ENCODE peak calls at places on chromosomes 12 and 14, in nine cellular contexts. B is right atrium auricular region, G is body of pancreas, J is mesenchymal stem cell, A is AG04450, M is HepG2, F is psoas muscle, O is GM12878, R is iPS DF 6.9. H is an unnamed sample.

GRCh38 chr14:75374911-75375310 is 52.9 kb upstream of the JDP2 start:
- DNase-seq in R (no peak), M (no peak), B (no peak), J (no peak), F (no peak), G (no peak), O (no peak), A (no peak), H (no peak)

GRCh38 chr12:65881965-65882413 is 57.7 kb downstream of the HMGA2 start:
- DNase-seq in A (no peak), G (peak; percentile 75), J (no peak), F (peak; percentile 91), R (no peak), O (no peak), B (peak; percentile 88), M (no peak), H (no peak)

GRCh38 chr12:115810166-115810565 is 467.3 kb downstream of the MED13L start:
- DNase-seq in R (no peak), M (no peak), B (no peak), A (no peak), J (no peak), F (no peak), G (peak; percentile 17), O (no peak), H (no peak)

GRCh38 chr12:55019784-55020183 is at the start of gene NEUROD4:
- DNase-seq in R (peak; percentile 89), J (peak; percentile 60), M (peak; percentile 30), B (no peak), G (peak; percentile 59), O (no peak), F (peak; percentile 54), A (peak; percentile 3), H (peak; percentile 20)

GRCh38 chr14:100532916-100533630 is 54.1 kb downstream of the BEGAIN start:
- DNase-seq in R (no peak), M (no peak), G (peak; percentile 91), O (no peak), A (peak; percentile 10), B (peak; percentile 54), F (peak; percentile 53), J (no peak), H (peak; percentile 4)

GRCh38 chr12:55927588-55928502 is at the start of gene PYM1:
- DNase-seq in A (no peak), M (peak; percentile 89), R (peak; percentile 88), F (peak; percentile 85), B (peak; percentile 93), G (peak; percentile 92), O (peak; percentile 76), J (peak; percentile 80), H (peak; percentile 28)

GRCh38 chr12:13436696-13437391 is 240.3 kb downstream of the EMP1 start:
- DNase-seq in F (no peak), M (no peak), B (peak; percentile 78), G (peak; percentile 49), R (no peak), O (no peak), A (no peak), J (peak; percentile 6), H (no peak)

GRCh38 chr12:131827961-131828534 is at the start of gene MMP17:
- DNase-seq in F (peak; percentile 79), G (no peak), A (no peak), J (peak; percentile 69), O (no peak), B (no peak), R (no peak), M (no peak), H (peak; percentile 27)

GRCh38 chr12:113077859-113078256 is 21.3 kb downstream of the DTX1 start:
- DNase-seq in F (peak; percentile 33), J (no peak), R (no peak), B (no peak), O (no peak), A (no peak), M (no peak), G (no peak), H (no peak)
- H3K4me3 ChIP-seq in F (no peak overlapping the region), J (no peak overlapping the region), R (peak overlapping the region; percentile 37), B (no peak overlapping the region), O (no peak overlapping the region), A (no peak overlapping the region), M (no peak overlapping the region), G (no peak overlapping the region), H (no peak overlapping the region)

GRCh38 chr12:70351076-70351475 is 15.0 kb upstream of the KCNMB4 start:
- DNase-seq in M (no peak), R (no peak), A (no peak), B (no peak), O (no peak), F (no peak), G (no peak), J (no peak), H (no peak)

GRCh38 chr12:70353780-70354640 is 12.1 kb upstream of the KCNMB4 start:
- DNase-seq in A (no peak), B (no peak), O (no peak), F (no peak), M (no peak), R (no peak), G (no peak), J (no peak), H (no peak)

GRCh38 chr12:70355972-70356371 is 10.1 kb upstream of the KCNMB4 start:
- DNase-seq in F (no peak), G (no peak), B (no peak), M (no peak), J (no peak), A (no peak), R (no peak), O (no peak), H (no peak)

GRCh38 chr12:70359458-70360197 is 6.5 kb upstream of the KCNMB4 start:
- DNase-seq in B (no peak), A (no peak), O (no peak), J (no peak), M (no peak), G (no peak), R (no peak), F (no peak), H (no peak)

GRCh38 chr12:70354777-70355176 is 11.3 kb upstream of the KCNMB4 start:
- DNase-seq in R (no peak), A (no peak), J (no peak), G (no peak), F (no peak), M (no peak), O (no peak), B (no peak), H (no peak)
- H3K27ac ChIP-seq in R (no peak overlapping the region), A (no peak overlapping the region), J (no peak overlapping the region), G (no peak overlapping the region), F (no peak overlapping the region), M (no peak overlapping the region), O (no peak overlapping the region), B (no peak overlapping the region), H (no peak overlapping the region)

DNA sequence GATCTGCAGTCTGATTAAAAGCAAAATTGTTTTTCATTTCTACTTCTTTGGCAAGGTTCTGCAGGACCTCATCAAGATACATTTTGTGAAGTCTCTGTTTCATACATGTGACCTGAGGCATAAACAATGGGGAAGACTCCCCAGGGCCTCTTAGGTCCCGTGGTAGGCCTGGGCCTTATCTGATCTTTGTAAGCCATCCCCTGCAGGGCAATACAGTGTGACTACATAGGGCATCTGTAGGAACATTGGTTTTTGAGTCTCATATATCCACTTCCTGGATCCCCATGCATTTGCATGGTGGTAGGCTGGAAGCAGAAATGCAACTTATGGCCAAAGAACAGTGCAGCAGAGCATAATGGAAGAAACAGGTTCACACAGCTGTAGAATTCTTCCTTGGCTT is 6.0 kb downstream of the FAR2 start:
- DNase-seq in O (no peak), A (no peak), B (no peak), F (no peak), G (no peak), J (peak; percentile 40), M (no peak), R (no peak), H (no peak)
- H3K4me3 ChIP-seq in O (no peak overlapping the region), A (no peak overlapping the region), B (no peak overlapping the region), F (no peak overlapping the region), G (no peak overlapping the region), J (no peak overlapping the region), M (no peak overlapping the region), R (no peak overlapping the region), H (no peak overlapping the region)

GRCh38 chr14:39102265-39102968 is 618 bp downstream of the SEC23A start:
- DNase-seq in M (peak; percentile 98), J (peak; percentile 69), O (no peak), B (no peak), F (no peak), A (no peak), G (peak; percentile 37), R (no peak), H (peak; percentile 16)

GRCh38 chr14:39109893-39110715 is 4.0 kb upstream of the GEMIN2 start:
- DNase-seq in B (no peak), J (no peak), G (peak; percentile 19), A (no peak), O (no peak), M (no peak), F (no peak), R (no peak), H (no peak)

GRCh38 chr14:39108791-39109190 is 5.3 kb upstream of the GEMIN2 start:
- DNase-seq in O (no peak), J (no peak), R (no peak), B (no peak), F (no peak), A (no peak), M (no peak), G (no peak), H (no peak)

GRCh38 chr14:39102969-39103957 is at the start of gene SEC23A:
- DNase-seq in M (peak; percentile 99), R (peak; percentile 73), B (peak; percentile 93), A (peak; percentile 52), F (peak; percentile 95), G (peak; percentile 90), O (no peak), J (peak; percentile 93), H (peak; percentile 74)

GRCh38 chr14:39107624-39108023 is 4.6 kb upstream of the SEC23A start:
- DNase-seq in G (no peak), R (no peak), O (no peak), A (no peak), F (no peak), J (peak; percentile 61), B (no peak), M (peak; percentile 78), H (peak; percentile 41)
- H3K27ac ChIP-seq in G (no peak overlapping the region), R (no peak overlapping the region), O (no peak overlapping the region), A (no peak overlapping the region), F (no peak overlapping the region), J (no peak overlapping the region), B (no peak overlapping the region), M (no peak overlapping the region), H (no peak overlapping the region)

GRCh38 chr12:106710143-106710893 is 64.2 kb upstream of the RIC8B start:
- DNase-seq in A (no peak), M (no peak), B (no peak), J (no peak), G (no peak), R (no peak), O (no peak), F (no peak), H (no peak)
- H3K4me3 ChIP-seq in A (no peak overlapping the region), M (no peak overlapping the region), B (no peak overlapping the region), J (no peak overlapping the region), G (no peak overlapping the region), R (no peak overlapping the region), O (no peak overlapping the region), F (no peak overlapping the region), H (no peak overlapping the region)

DNA sequence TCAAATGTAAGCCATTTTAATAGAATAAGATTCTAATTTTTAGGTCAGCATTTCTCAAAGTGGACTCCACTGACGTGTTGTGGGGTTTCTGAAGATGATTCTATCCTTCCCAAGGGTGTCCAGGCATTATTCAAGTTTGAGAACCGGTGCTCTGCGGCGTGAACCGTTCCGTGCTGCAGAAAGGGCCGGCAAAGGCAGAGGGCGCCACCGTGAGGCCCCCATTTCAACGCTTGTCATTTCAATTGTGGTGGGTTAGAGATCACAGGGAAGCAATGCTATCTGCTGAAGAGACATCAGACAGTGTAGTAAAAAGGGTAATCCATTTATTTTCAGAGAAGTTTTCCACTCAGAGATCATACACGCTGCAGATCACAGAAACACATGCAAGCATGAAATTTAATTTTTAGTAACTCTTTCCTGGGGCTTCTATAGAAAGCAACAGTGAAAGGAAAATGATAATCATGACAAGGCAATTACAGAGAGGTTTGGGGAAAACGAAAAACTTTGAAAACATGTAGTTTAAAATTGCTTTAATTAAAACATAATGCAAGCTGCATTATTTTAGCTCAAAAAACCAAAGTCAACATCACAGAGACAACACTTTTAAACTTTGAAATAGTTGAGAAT is 201.7 kb downstream of the EXOC5 start:
- DNase-seq in F (no peak), R (peak; percentile 22), G (peak; percentile 64), B (no peak), M (peak; percentile 16), J (peak; percentile 10), O (no peak), A (no peak), H (no peak)
- H3K27ac ChIP-seq in F (no peak overlapping the region), R (no peak overlapping the region), G (no peak overlapping the region), B (no peak overlapping the region), M (no peak overlapping the region), J (no peak overlapping the region), O (no peak overlapping the region), A (no peak overlapping the region), H (no peak overlapping the region)